ENCODE peak calls at places on chromosomes 5 and 9, in five cellular contexts. J is aorta, M is left ventricle myocardium inferior, L is heart right ventricle, Z is fibroblast of lung. P is an unnamed sample.

GRCh38 chr9:37486616-37487544 is 1.1 kb downstream of the POLR1E start:
- DNase-seq in J (no peak), M (peak; percentile 43), L (no peak), Z (peak; percentile 97), P (no peak)

GRCh38 chr9:75467141-75467540 is 378.8 kb downstream of the OSTF1 start:
- DNase-seq in J (no peak), M (no peak), L (no peak), Z (no peak), P (no peak)

GRCh38 chr5:145551714-145552113 is 283.4 kb downstream of the PRELID2 start:
- DNase-seq in J (no peak), M (no peak), L (no peak), Z (no peak), P (no peak)

GRCh38 chr5:43191740-43192557 is at the start of gene NIM1K:
- DNase-seq in J (peak; percentile 86), M (peak; percentile 68), L (peak; percentile 68), Z (peak; percentile 48), P (peak; percentile 71)

GRCh38 chr9:77433675-77434445 is 214.3 kb downstream of the GNA14 start:
- DNase-seq in J (no peak), M (peak; percentile 56), L (peak; percentile 46), Z (peak; percentile 69), P (peak; percentile 63)

GRCh38 chr5:73447234-73448071 is 1.1 kb downstream of the FOXD1 start:
- DNase-seq in J (peak; percentile 81), M (no peak), L (no peak), Z (peak; percentile 75), P (no peak)

GRCh38 chr5:15959560-15960164 is 219.9 kb downstream of the MARCHF11 start:
- DNase-seq in J (no peak), M (no peak), L (no peak), Z (no peak), P (no peak)

GRCh38 chr5:40797273-40798011 is 732 bp downstream of the PRKAA1 start:
- DNase-seq in J (peak; percentile 92), M (peak; percentile 82), L (peak; percentile 82), Z (peak; percentile 73), P (peak; percentile 76)

GRCh38 chr5:145237843-145238242 is 597.3 kb downstream of the PRELID2 start:
- DNase-seq in J (no peak), M (no peak), L (no peak), Z (peak; percentile 38), P (peak; percentile 0)

GRCh38 chr5:77852514-77853352 is 76.6 kb upstream of the TBCA start:
- DNase-seq in J (peak; percentile 88), M (peak; percentile 55), L (peak; percentile 77), Z (peak; percentile 80), P (peak; percentile 19)

GRCh38 chr9:114047717-114048116 is 30.4 kb downstream of the AMBP start:
- DNase-seq in J (no peak), M (no peak), L (no peak), Z (no peak), P (no peak)

GRCh38 chr9:134959126-134959970 is 41.6 kb upstream of the FCN1 start:
- DNase-seq in J (peak; percentile 57), M (no peak), L (no peak), Z (no peak), P (no peak)

GRCh38 chr9:126404459-126404858 is 77.8 kb downstream of the MVB12B start:
- DNase-seq in J (no peak), M (no peak), L (no peak), Z (no peak), P (no peak)

GRCh38 chr5:92775711-92776615 is 805.1 kb downstream of the NR2F1-AS1 start:
- DNase-seq in J (no peak), M (no peak), L (no peak), Z (peak; percentile 51), P (no peak)

GRCh38 chr9:89254773-89255125 is 56.2 kb upstream of the CKS2 start:
- DNase-seq in J (no peak), M (no peak), L (no peak), Z (no peak), P (no peak)

GRCh38 chr9:503881-504852 is 289.5 kb downstream of the DOCK8 start:
- DNase-seq in J (peak; percentile 92), M (peak; percentile 83), L (peak; percentile 82), Z (peak; percentile 55), P (peak; percentile 79)

GRCh38 chr9:119375892-119376291 is 6.7 kb upstream of the BRINP1 start:
- DNase-seq in J (no peak), M (no peak), L (no peak), Z (peak; percentile 14), P (no peak)

GRCh38 chr9:33354651-33355211 is 47.6 kb downstream of the AQP7 start:
- DNase-seq in J (no peak), M (no peak), L (no peak), Z (peak; percentile 87), P (no peak)
- H3K27ac ChIP-seq in J (peak overlapping the region; percentile 39), M (peak overlapping the region; percentile 56), L (no peak overlapping the region), Z (no peak overlapping the region), P (no peak overlapping the region)

GRCh38 chr5:88393721-88394530 is 125.3 kb upstream of the TMEM161B start:
- DNase-seq in J (no peak), M (no peak), L (no peak), Z (no peak), P (no peak)

GRCh38 chr5:88391116-88391515 is 122.5 kb upstream of the TMEM161B start:
- DNase-seq in J (no peak), M (no peak), L (no peak), Z (no peak), P (no peak)

GRCh38 chr5:88396126-88396525 is 127.5 kb upstream of the TMEM161B start:
- DNase-seq in J (no peak), M (no peak), L (no peak), Z (no peak), P (no peak)

GRCh38 chr5:88394531-88395185 is 126.0 kb upstream of the TMEM161B start:
- DNase-seq in J (no peak), M (no peak), L (no peak), Z (peak; percentile 49), P (no peak)

GRCh38 chr5:88393082-88393481 is 124.4 kb upstream of the TMEM161B start:
- DNase-seq in J (no peak), M (no peak), L (no peak), Z (no peak), P (no peak)
- H3K27ac ChIP-seq in J (no peak overlapping the region), M (no peak overlapping the region), L (no peak overlapping the region), Z (no peak overlapping the region), P (peak overlapping the region; percentile 96)

DNA sequence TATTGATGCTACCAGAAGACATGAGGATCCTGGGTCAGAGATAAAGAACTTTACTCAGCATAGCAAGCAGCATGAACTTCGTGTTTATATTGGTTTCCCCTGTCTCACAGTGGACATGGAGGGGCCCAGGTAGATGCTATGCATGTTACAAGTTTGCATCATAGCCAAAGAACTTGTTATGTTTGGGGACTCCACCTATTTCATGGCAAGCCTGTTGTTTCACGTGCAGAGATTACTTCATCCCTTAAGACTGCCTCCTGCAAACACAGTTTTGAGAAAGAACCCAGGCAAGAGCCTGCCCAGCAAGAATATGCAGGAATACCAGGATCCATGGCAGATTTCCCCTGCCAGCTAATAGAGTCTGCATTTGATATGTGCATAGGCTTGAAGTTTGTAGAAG is 68.4 kb downstream of the RCL1 start:
- DNase-seq in J (no peak), M (no peak), L (no peak), Z (no peak), P (no peak)
- H3K27ac ChIP-seq in J (peak overlapping the region; percentile 1), M (no peak overlapping the region), L (no peak overlapping the region), Z (no peak overlapping the region), P (no peak overlapping the region)

GRCh38 chr9:34594177-34594576 is 4.7 kb upstream of the CNTFR start:
- DNase-seq in J (no peak), M (no peak), L (peak; percentile 38), Z (no peak), P (no peak)
- H3K27ac ChIP-seq in J (no peak overlapping the region), M (peak overlapping the region; percentile 70), L (no peak overlapping the region), Z (no peak overlapping the region), P (no peak overlapping the region)

GRCh38 chr9:33106372-33106771 is 29.9 kb upstream of the SMU1 start:
- DNase-seq in J (no peak), M (no peak), L (no peak), Z (no peak), P (no peak)
- H3K27ac ChIP-seq in J (no peak overlapping the region), M (peak overlapping the region; percentile 85), L (peak overlapping the region; percentile 89), Z (peak overlapping the region; percentile 75), P (no peak overlapping the region)

GRCh38 chr5:168867271-168867670 is 288.1 kb upstream of the PANK3 start:
- DNase-seq in J (no peak), M (no peak), L (no peak), Z (no peak), P (no peak)

GRCh38 chr5:168872246-168872645 is 293.1 kb upstream of the PANK3 start:
- DNase-seq in J (no peak), M (no peak), L (no peak), Z (no peak), P (no peak)

GRCh38 chr5:168874713-168875380 is 295.7 kb upstream of the PANK3 start:
- DNase-seq in J (no peak), M (no peak), L (no peak), Z (peak; percentile 24), P (no peak)

GRCh38 chr5:168869615-168870227 is 290.6 kb upstream of the PANK3 start:
- DNase-seq in J (no peak), M (no peak), L (peak; percentile 23), Z (peak; percentile 32), P (no peak)

GRCh38 chr5:168870914-168871313 is 291.7 kb upstream of the PANK3 start:
- DNase-seq in J (no peak), M (no peak), L (no peak), Z (no peak), P (no peak)
- H3K27ac ChIP-seq in J (no peak overlapping the region), M (no peak overlapping the region), L (no peak overlapping the region), Z (no peak overlapping the region), P (no peak overlapping the region)

DNA sequence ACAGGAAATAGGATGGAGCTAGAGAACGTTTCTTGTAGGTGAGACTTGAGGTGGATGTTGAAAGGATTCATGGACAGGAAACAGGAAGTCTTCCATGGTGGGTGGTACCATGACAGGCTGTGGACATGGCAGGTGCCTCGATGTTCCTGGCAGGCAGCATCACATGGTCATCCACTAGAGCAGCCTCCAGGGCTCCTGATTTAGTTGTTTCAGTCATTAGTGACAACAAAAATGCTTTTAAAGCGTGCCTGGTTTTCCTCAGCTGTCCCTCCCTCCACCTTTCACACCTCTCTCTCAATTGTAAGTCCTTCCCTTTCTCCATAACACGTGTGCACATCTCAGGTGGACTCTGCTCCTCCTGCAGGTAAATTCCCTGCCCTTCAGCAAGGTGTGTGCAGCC is 25.2 kb upstream of the ASPN start:
- DNase-seq in J (no peak), M (no peak), L (no peak), Z (no peak), P (no peak)
- H3K27ac ChIP-seq in J (peak overlapping the region; percentile 99), M (peak overlapping the region; percentile 73), L (peak overlapping the region; percentile 28), Z (no peak overlapping the region), P (no peak overlapping the region)

P was measured in substantia nigra.